ENCODE peak calls at places on chromosomes 13 and 19, in eight cellular contexts. H is upper lobe of right lung; G is midbrain; D is activated effector memory CD4-positive, alpha-beta T cell treated with Interleukin-2 at 50 U/mL for 16 hours; K is adrenal gland; Z is thyroid gland; P is AG09319; J is stimulated activated CD4-positive, alpha-beta T cell treated with anti-CD3 and anti-CD28 coated beads, Interleukin-1b, Interleukin-23, amount 100 ng/mL, for 24 hours. E is an unnamed sample.

GRCh38 chr19:40225440-40226305 is 816 bp downstream of the CCNP start:
- DNase-seq in Z (no peak), P (no peak), D (no peak), H (no peak), K (peak; percentile 30), J (no peak), G (no peak), E (no peak)

GRCh38 chr19:16204005-16204294 is 6.2 kb downstream of the AP1M1 start:
- DNase-seq in Z (no peak), H (no peak), G (no peak), P (no peak), K (no peak), D (no peak), J (no peak), E (no peak)

GRCh38 chr13:73991384-73991783 is 142.8 kb downstream of the KLF12 start:
- DNase-seq in K (no peak), G (no peak), Z (no peak), J (no peak), H (no peak), D (no peak), P (no peak), E (no peak)

GRCh38 chr19:41774515-41774980 is 19.2 kb downstream of the CEACAM6 start:
- DNase-seq in K (no peak), H (no peak), Z (no peak), P (no peak), D (peak; percentile 25), J (no peak), G (no peak), E (peak; percentile 32)

GRCh38 chr13:26749285-26749684 is 11.3 kb downstream of the GPR12 start:
- DNase-seq in D (no peak), J (no peak), P (no peak), K (no peak), G (no peak), Z (no peak), H (no peak), E (no peak)

GRCh38 chr13:79749985-79750551 is 269.1 kb downstream of the NDFIP2 start:
- DNase-seq in P (peak; percentile 86), D (no peak), H (no peak), J (no peak), K (peak; percentile 83), Z (peak; percentile 89), G (no peak), E (peak; percentile 28)

GRCh38 chr19:4352701-4353121 is 9.3 kb downstream of the MPND start:
- DNase-seq in Z (peak; percentile 37), J (peak; percentile 49), D (peak; percentile 44), P (no peak), H (no peak), K (no peak), G (no peak), E (no peak)

GRCh38 chr13:98216135-98216565 is 39.1 kb upstream of the RNF113B start:
- DNase-seq in J (no peak), P (no peak), G (no peak), H (no peak), Z (peak; percentile 95), K (peak; percentile 87), D (no peak), E (peak; percentile 63)

GRCh38 chr13:24083141-24083540 is 77.4 kb upstream of the SPATA13 start:
- DNase-seq in Z (no peak), P (no peak), J (no peak), K (no peak), D (no peak), H (no peak), G (no peak), E (no peak)

GRCh38 chr19:53504903-53505302 is 33.0 kb upstream of the ZNF331 start:
- DNase-seq in J (no peak), K (peak; percentile 27), Z (no peak), P (no peak), D (no peak), G (no peak), H (no peak), E (no peak)

GRCh38 chr19:56163097-56163496 is 12.7 kb upstream of the GALP start:
- DNase-seq in J (no peak), Z (no peak), H (no peak), D (no peak), K (no peak), G (no peak), P (no peak), E (no peak)